ENCODE peak calls at places on chromosomes 3 and 15, in seven cellular contexts. X is IMR-90; F is HepG2; U is effector memory CD8-positive, alpha-beta T cell; N is activated CD8-positive, alpha-beta memory T cell treated with anti-CD3 and anti-CD28 coated beads, Interleukin-2, amount 10 ng/mL, durations not matched to agents 7 days and 5 days; R is heart right ventricle; E is body of pancreas. H is an unnamed sample.

GRCh38 chr15:80404719-80405553 is 754 bp downstream of the ARNT2 start:
- ATAC-seq in X (peak), F (peak), U (no peak), N (no peak), R (peak), E (peak), H (peak)

GRCh38 chr15:60414016-60414682 is 16.4 kb upstream of the ANXA2 start:
- ATAC-seq in X (peak), F (peak), U (no peak), N (no peak), R (no peak), E (no peak), H (peak)

GRCh38 chr3:53493618-53493996 is 804 bp upstream of the CACNA1D start:
- ATAC-seq in X (no peak), F (peak), U (no peak), N (no peak), R (no peak), E (peak), H (no peak)

GRCh38 chr3:99714146-99714545 is 75.8 kb downstream of the COL8A1 start:
- ATAC-seq in X (peak), F (no peak), U (no peak), N (no peak), R (no peak), E (no peak), H (no peak)

GRCh38 chr3:142159083-142159740 is 9.9 kb upstream of the TFDP2 start:
- ATAC-seq in X (no peak), F (no peak), U (no peak), N (no peak), R (no peak), E (no peak), H (no peak)

GRCh38 chr3:44932986-44933944 is 42.7 kb downstream of the ZDHHC3 start:
- ATAC-seq in X (no peak), F (peak), U (no peak), N (no peak), R (no peak), E (no peak), H (no peak)

GRCh38 chr3:100269410-100270217 is 8.8 kb downstream of the TBC1D23 start:
- ATAC-seq in X (peak), F (no peak), U (no peak), N (peak), R (no peak), E (no peak), H (peak)

GRCh38 chr15:51982770-51983103 is 11.2 kb upstream of the LEO1 start:
- ATAC-seq in X (no peak), F (no peak), U (no peak), N (no peak), R (no peak), E (no peak), H (no peak)

GRCh38 chr15:86300371-86301106 is 220.9 kb downstream of the AGBL1 start:
- ATAC-seq in X (no peak), F (no peak), U (no peak), N (no peak), R (no peak), E (no peak), H (no peak)

GRCh38 chr3:16114930-16115329 is 59.5 kb upstream of the GALNT15 start:
- ATAC-seq in X (no peak), F (no peak), U (no peak), N (no peak), R (no peak), E (no peak), H (no peak)

GRCh38 chr3:184441202-184441900 is 61.5 kb downstream of the CHRD start:
- ATAC-seq in X (no peak), F (no peak), U (no peak), N (no peak), R (no peak), E (no peak), H (no peak)

GRCh38 chr15:66070220-66070934 is 183.2 kb downstream of the MEGF11 start:
- ATAC-seq in X (no peak), F (no peak), U (no peak), N (no peak), R (no peak), E (no peak), H (no peak)

GRCh38 chr15:82663186-82663600 is 16.0 kb upstream of the CPEB1 start:
- ATAC-seq in X (peak), F (peak), U (no peak), N (peak), R (no peak), E (no peak), H (peak)

GRCh38 chr3:112675943-112676530 is 35.1 kb upstream of the CCDC80 start:
- ATAC-seq in X (no peak), F (no peak), U (no peak), N (no peak), R (no peak), E (no peak), H (no peak)

GRCh38 chr3:197534348-197534725 is 21.4 kb downstream of the BDH1 start:
- ATAC-seq in X (no peak), F (no peak), U (no peak), N (no peak), R (no peak), E (no peak), H (no peak)

GRCh38 chr3:150436161-150436560 is 28.1 kb downstream of the TSC22D2 start:
- ATAC-seq in X (no peak), F (no peak), U (no peak), N (no peak), R (no peak), E (no peak), H (no peak)

GRCh38 chr3:108329947-108330346 is 33.6 kb downstream of the HHLA2 start:
- ATAC-seq in X (no peak), F (no peak), U (no peak), N (no peak), R (no peak), E (no peak), H (no peak)

GRCh38 chr15:75178938-75179772 is 22.5 kb upstream of the C15orf39 start:
- ATAC-seq in X (no peak), F (no peak), U (no peak), N (no peak), R (no peak), E (no peak), H (no peak)

GRCh38 chr3:67654832-67655152 is 380 bp upstream of the SUCLG2 start:
- ATAC-seq in X (no peak), F (no peak), U (peak), N (no peak), R (peak), E (peak), H (no peak)

GRCh38 chr15:71691700-71692417 is 118.5 kb upstream of the NR2E3 start:
- ATAC-seq in X (peak), F (no peak), U (no peak), N (no peak), R (peak), E (peak), H (peak)

GRCh38 chr3:15427981-15428380 is 583 bp downstream of the EAF1 start:
- ATAC-seq in X (peak), F (peak), U (no peak), N (no peak), R (no peak), E (no peak), H (peak)

GRCh38 chr3:172993412-172993811 is 147.6 kb downstream of the SPATA16 start:
- ATAC-seq in X (no peak), F (no peak), U (no peak), N (no peak), R (no peak), E (no peak), H (no peak)

GRCh38 chr15:59399465-59400102 is 26.9 kb upstream of the MYO1E start:
- ATAC-seq in X (no peak), F (no peak), U (peak), N (no peak), R (no peak), E (no peak), H (no peak)

GRCh38 chr3:68447885-68448284 is 484.5 kb downstream of the TAFA4 start:
- ATAC-seq in X (no peak), F (no peak), U (no peak), N (no peak), R (no peak), E (no peak), H (no peak)

H was measured in SK-N-SH treated with all-trans-retinoic acid at 6 μM for 48 hours.